ENCODE peak calls at places on chromosomes 3 and 15, in six cellular contexts. X is GM23248; D is Peyer's patch; J is thoracic aorta; T is CD4-positive, CD25-positive, alpha-beta regulatory T cell; L is cardiac fibroblast. H is an unnamed sample.

GRCh38 chr15:66907826-66908502 is 157.4 kb upstream of the SMAD3 start:
- DNase-seq in D (peak; percentile 60), J (no peak), X (peak; percentile 52), L (peak; percentile 55), T (no peak), H (no peak)

GRCh38 chr3:108420926-108421325 is 89.5 kb downstream of the MYH15 start:
- DNase-seq in D (no peak), L (peak; percentile 84), T (no peak), X (peak; percentile 97), J (no peak), H (peak; percentile 92)

GRCh38 chr3:46284981-46285683 is 42.9 kb downstream of the CCR3 start:
- DNase-seq in J (no peak), D (no peak), T (peak; percentile 17), L (peak; percentile 6), X (no peak), H (peak; percentile 2)

GRCh38 chr15:61857169-61857829 is 202.9 kb downstream of the VPS13C start:
- DNase-seq in L (peak; percentile 32), J (no peak), D (no peak), X (no peak), T (no peak), H (no peak)

GRCh38 chr15:81225161-81225671 is 28.5 kb downstream of the IL16 start:
- DNase-seq in J (no peak), T (no peak), L (peak; percentile 6), D (no peak), X (peak; percentile 29), H (no peak)

GRCh38 chr3:120497813-120498212 is 47.0 kb upstream of the FSTL1 start:
- DNase-seq in T (no peak), D (no peak), L (no peak), J (no peak), X (peak; percentile 50), H (no peak)

GRCh38 chr15:42507514-42507913 is 12.1 kb downstream of the SNAP23 start:
- DNase-seq in J (no peak), L (no peak), T (no peak), X (peak; percentile 28), D (no peak), H (no peak)

GRCh38 chr15:32669870-32670623 is 28.5 kb downstream of the SCG5 start:
- DNase-seq in L (peak; percentile 85), J (no peak), X (peak; percentile 91), T (no peak), D (no peak), H (peak; percentile 65)

GRCh38 chr15:40768492-40769309 is 1.1 kb upstream of the C15orf62 start:
- DNase-seq in L (no peak), J (no peak), X (no peak), T (no peak), D (no peak), H (peak; percentile 33)

GRCh38 chr3:61841111-61841845 is 279.9 kb downstream of the PTPRG start:
- DNase-seq in L (peak; percentile 85), X (peak; percentile 20), D (no peak), J (no peak), T (no peak), H (peak; percentile 56)

GRCh38 chr3:126959921-126960603 is 22.9 kb upstream of the PLXNA1 start:
- DNase-seq in D (no peak), X (peak; percentile 87), T (no peak), L (peak; percentile 59), J (no peak), H (peak; percentile 69)

GRCh38 chr15:74885461-74885860 is 4.4 kb upstream of the MPI start:
- DNase-seq in D (no peak), X (no peak), L (no peak), T (no peak), J (no peak), H (no peak)

GRCh38 chr15:98428253-98428989 is 219.9 kb upstream of the IGF1R start:
- DNase-seq in X (peak; percentile 88), J (peak; percentile 24), D (peak; percentile 28), T (peak; percentile 8), L (peak; percentile 63), H (peak; percentile 60)

GRCh38 chr15:80856809-80857377 is 77.7 kb downstream of the CEMIP start:
- DNase-seq in T (no peak), L (peak; percentile 57), D (no peak), J (no peak), X (peak; percentile 48), H (peak; percentile 47)

GRCh38 chr3:124034016-124034808 is 42.3 kb upstream of the ROPN1 start:
- DNase-seq in X (peak; percentile 59), L (no peak), J (no peak), D (no peak), T (no peak), H (peak; percentile 69)

GRCh38 chr15:25474251-25474650 is 35.4 kb upstream of the UBE3A start:
- DNase-seq in X (no peak), L (no peak), T (no peak), J (no peak), D (no peak), H (no peak)

GRCh38 chr3:78729921-78730320 is 1037.9 kb downstream of the ROBO1 start:
- DNase-seq in T (no peak), L (no peak), X (peak; percentile 17), D (no peak), J (no peak), H (no peak)

GRCh38 chr15:81281176-81281735 is 42.7 kb downstream of the STARD5 start:
- DNase-seq in L (no peak), J (no peak), D (peak; percentile 6), T (no peak), X (no peak), H (no peak)

DNA sequence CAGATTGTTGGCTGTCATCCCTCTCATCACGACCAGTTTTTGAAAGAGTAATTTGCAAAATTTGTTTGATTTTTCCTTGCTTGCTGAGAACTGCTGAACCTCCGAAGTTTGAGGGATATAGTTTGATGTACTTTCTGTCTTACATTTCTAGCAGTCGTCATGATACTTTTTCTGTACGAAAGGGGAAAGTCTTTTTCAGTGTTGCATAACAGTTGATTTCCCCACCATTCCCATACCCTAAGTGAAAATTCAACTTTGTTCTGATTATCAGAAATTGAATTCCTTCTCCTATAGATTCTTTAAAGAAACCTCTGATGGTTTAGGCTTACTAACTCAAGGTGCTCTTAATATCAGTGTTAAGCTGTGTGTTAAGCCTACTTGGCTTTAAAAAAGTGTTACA is 1.6 kb downstream of the PDE8A start:
- DNase-seq in J (no peak), T (no peak), X (peak; percentile 21), D (no peak), L (no peak), H (no peak)
- H3K4me3 ChIP-seq in J (peak overlapping the region; percentile 91), T (peak overlapping the region; percentile 87), X (peak overlapping the region; percentile 96), D (peak overlapping the region; percentile 91), L (no peak overlapping the region), H (peak overlapping the region; percentile 75)

GRCh38 chr3:113212155-113212844 is 943 bp downstream of the BOC start:
- DNase-seq in J (no peak), X (peak; percentile 69), D (no peak), T (no peak), L (peak; percentile 27), H (peak; percentile 29)

GRCh38 chr3:113212845-113213375 is 1.6 kb downstream of the BOC start:
- DNase-seq in X (peak; percentile 43), T (no peak), D (no peak), L (no peak), J (no peak), H (no peak)

GRCh38 chr3:113214227-113214626 is 2.9 kb downstream of the BOC start:
- DNase-seq in X (no peak), L (no peak), T (no peak), D (no peak), J (no peak), H (no peak)

GRCh38 chr3:113216393-113216792 is 5.0 kb downstream of the BOC start:
- DNase-seq in X (no peak), D (no peak), J (no peak), L (no peak), T (no peak), H (no peak)

GRCh38 chr3:113214917-113215595 is 3.7 kb downstream of the BOC start:
- DNase-seq in L (peak; percentile 13), X (peak; percentile 83), D (no peak), T (no peak), J (no peak), H (no peak)
- H3K4me3 ChIP-seq in L (no peak overlapping the region), X (peak overlapping the region; percentile 94), D (no peak overlapping the region), T (no peak overlapping the region), J (no peak overlapping the region), H (no peak overlapping the region)

GRCh38 chr3:151226825-151227224 is 23.8 kb upstream of the GPR171 start:
- DNase-seq in L (no peak), D (no peak), X (no peak), J (no peak), T (no peak), H (no peak)

GRCh38 chr3:151225040-151225975 is 22.3 kb upstream of the GPR171 start:
- DNase-seq in L (no peak), J (no peak), T (no peak), X (no peak), D (no peak), H (no peak)

GRCh38 chr3:151226088-151226563 is 23.1 kb upstream of the GPR171 start:
- DNase-seq in T (no peak), J (no peak), D (no peak), X (peak; percentile 88), L (peak; percentile 81), H (peak; percentile 72)

GRCh38 chr3:151228291-151229125 is 25.5 kb upstream of the GPR171 start:
- DNase-seq in X (peak; percentile 82), J (no peak), T (no peak), D (no peak), L (peak; percentile 75), H (peak; percentile 39)

DNA sequence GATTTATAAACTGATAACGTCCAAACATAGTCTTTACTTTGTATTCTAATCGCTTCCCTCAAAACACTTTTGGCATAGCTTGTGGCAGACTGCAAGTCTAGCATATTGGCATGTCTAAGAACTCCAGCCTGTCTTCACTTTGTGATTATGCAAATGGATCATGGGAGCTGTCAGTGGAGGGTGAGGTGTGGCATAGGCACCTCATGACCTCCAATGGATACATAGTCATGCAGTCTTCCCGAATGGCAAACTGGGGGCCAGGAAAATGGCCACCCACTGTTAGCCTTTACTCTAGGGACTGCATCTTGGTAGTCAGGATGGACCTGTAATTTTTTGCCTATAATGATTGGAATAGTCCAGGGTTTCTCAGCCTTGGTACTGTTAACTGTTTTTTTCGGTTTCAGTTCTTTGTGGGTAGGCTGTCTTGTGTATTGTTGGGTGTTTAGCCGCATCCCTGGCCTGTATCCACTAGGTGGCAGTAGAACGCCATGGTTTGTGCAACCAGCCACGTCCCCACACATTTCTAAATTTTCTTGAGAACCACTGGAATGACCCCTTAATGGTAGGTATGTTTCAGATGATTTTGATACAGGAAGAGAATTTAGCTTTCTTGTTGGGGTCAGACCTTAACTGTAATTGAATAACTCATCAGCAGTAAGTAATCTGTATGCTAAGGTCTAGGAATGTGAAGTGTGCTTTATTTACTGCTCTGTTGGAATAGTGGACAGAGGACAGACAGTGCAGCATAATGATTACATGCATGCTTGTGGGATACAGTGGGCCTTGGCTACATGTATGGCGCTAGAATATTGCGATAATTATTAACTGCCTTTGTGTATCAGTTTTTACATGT is 24.6 kb upstream of the GPR171 start:
- DNase-seq in L (peak; percentile 89), T (peak; percentile 48), X (peak; percentile 80), J (no peak), D (peak; percentile 73), H (peak; percentile 78)
- H3K4me3 ChIP-seq in L (no peak overlapping the region), T (peak overlapping the region; percentile 52), X (no peak overlapping the region), J (no peak overlapping the region), D (no peak overlapping the region), H (no peak overlapping the region)

GRCh38 chr3:16059081-16059537 is 115.4 kb upstream of the GALNT15 start:
- DNase-seq in D (no peak), X (peak; percentile 49), L (peak; percentile 33), T (no peak), J (no peak), H (peak; percentile 49)
- H3K4me3 ChIP-seq in D (no peak overlapping the region), X (peak overlapping the region; percentile 23), L (no peak overlapping the region), T (no peak overlapping the region), J (no peak overlapping the region), H (no peak overlapping the region)

H was measured in fibroblast of lung.